ENCODE peak calls at places on chromosome 5, in seven cellular contexts. One of them, this sample, is unnamed.

GRCh38 chr5:64666058-64666457 is 24.2 kb upstream of the SHISAL2B start:
- DNase-seq in epithelial cell of esophagus: peak; percentile 77
- DNase-seq in GM13976: no peak
- DNase-seq in CD8-positive, alpha-beta T cell: no peak
- DNase-seq in lower lobe of right lung: no peak
- DNase-seq in fibroblast of lung: peak; percentile 61
- DNase-seq in astrocyte of the spinal cord: peak; percentile 3
- DNase-seq in this sample: no peak

GRCh38 chr5:81006955-81007636 is 46.9 kb downstream of the RASGRF2 start:
- DNase-seq in epithelial cell of esophagus: no peak
- DNase-seq in GM13976: no peak
- DNase-seq in CD8-positive, alpha-beta T cell: peak; percentile 68
- DNase-seq in lower lobe of right lung: no peak
- DNase-seq in fibroblast of lung: no peak
- DNase-seq in astrocyte of the spinal cord: no peak
- DNase-seq in this sample: no peak

GRCh38 chr5:120734033-120734432 is 269.9 kb downstream of the PRR16 start:
- DNase-seq in epithelial cell of esophagus: no peak
- DNase-seq in GM13976: no peak
- DNase-seq in CD8-positive, alpha-beta T cell: no peak
- DNase-seq in lower lobe of right lung: peak; percentile 24
- DNase-seq in fibroblast of lung: no peak
- DNase-seq in astrocyte of the spinal cord: peak; percentile 34
- DNase-seq in this sample: no peak

GRCh38 chr5:147072591-147072990 is 162.2 kb upstream of the STK32A start:
- DNase-seq in epithelial cell of esophagus: no peak
- DNase-seq in GM13976: no peak
- DNase-seq in CD8-positive, alpha-beta T cell: no peak
- DNase-seq in lower lobe of right lung: no peak
- DNase-seq in fibroblast of lung: no peak
- DNase-seq in astrocyte of the spinal cord: no peak
- DNase-seq in this sample: no peak

GRCh38 chr5:88778736-88779135 is 104.2 kb downstream of the MEF2C start:
- DNase-seq in epithelial cell of esophagus: no peak
- DNase-seq in GM13976: no peak
- DNase-seq in CD8-positive, alpha-beta T cell: no peak
- DNase-seq in lower lobe of right lung: no peak
- DNase-seq in fibroblast of lung: no peak
- DNase-seq in astrocyte of the spinal cord: no peak
- DNase-seq in this sample: no peak

GRCh38 chr5:59483971-59484472 is 409.5 kb downstream of the PDE4D start:
- DNase-seq in epithelial cell of esophagus: peak; percentile 68
- DNase-seq in GM13976: no peak
- DNase-seq in CD8-positive, alpha-beta T cell: no peak
- DNase-seq in lower lobe of right lung: no peak
- DNase-seq in fibroblast of lung: no peak
- DNase-seq in astrocyte of the spinal cord: peak; percentile 41
- DNase-seq in this sample: no peak

GRCh38 chr5:98904786-98905185 is 24.0 kb downstream of the CHD1 start:
- DNase-seq in epithelial cell of esophagus: peak; percentile 76
- DNase-seq in GM13976: no peak
- DNase-seq in CD8-positive, alpha-beta T cell: no peak
- DNase-seq in lower lobe of right lung: no peak
- DNase-seq in fibroblast of lung: peak; percentile 15
- DNase-seq in astrocyte of the spinal cord: peak; percentile 43
- DNase-seq in this sample: no peak

GRCh38 chr5:149639718-149640117 is 58.4 kb downstream of the ARHGEF37 start:
- DNase-seq in epithelial cell of esophagus: no peak
- DNase-seq in GM13976: no peak
- DNase-seq in CD8-positive, alpha-beta T cell: no peak
- DNase-seq in lower lobe of right lung: no peak
- DNase-seq in fibroblast of lung: no peak
- DNase-seq in astrocyte of the spinal cord: no peak
- DNase-seq in this sample: no peak

GRCh38 chr5:171721469-171721868 is 64.1 kb upstream of the SMIM23 start:
- DNase-seq in epithelial cell of esophagus: no peak
- DNase-seq in GM13976: no peak
- DNase-seq in CD8-positive, alpha-beta T cell: no peak
- DNase-seq in lower lobe of right lung: no peak
- DNase-seq in fibroblast of lung: no peak
- DNase-seq in astrocyte of the spinal cord: no peak
- DNase-seq in this sample: no peak

GRCh38 chr5:118557103-118557805 is 431.1 kb downstream of the DTWD2 start:
- DNase-seq in epithelial cell of esophagus: no peak
- DNase-seq in GM13976: no peak
- DNase-seq in CD8-positive, alpha-beta T cell: no peak
- DNase-seq in lower lobe of right lung: no peak
- DNase-seq in fibroblast of lung: peak; percentile 78
- DNase-seq in astrocyte of the spinal cord: no peak
- DNase-seq in this sample: no peak

GRCh38 chr5:141844414-141845097 is 33.7 kb downstream of the PCDH1 start:
- DNase-seq in epithelial cell of esophagus: no peak
- DNase-seq in GM13976: no peak
- DNase-seq in CD8-positive, alpha-beta T cell: no peak
- DNase-seq in lower lobe of right lung: no peak
- DNase-seq in fibroblast of lung: no peak
- DNase-seq in astrocyte of the spinal cord: no peak
- DNase-seq in this sample: no peak

GRCh38 chr5:57174128-57174849 is 430 bp downstream of the GPBP1 start:
- DNase-seq in epithelial cell of esophagus: peak; percentile 48
- DNase-seq in GM13976: no peak
- DNase-seq in CD8-positive, alpha-beta T cell: no peak
- DNase-seq in lower lobe of right lung: peak; percentile 64
- DNase-seq in fibroblast of lung: peak; percentile 24
- DNase-seq in astrocyte of the spinal cord: no peak
- DNase-seq in this sample: no peak

GRCh38 chr5:151115272-151115905 is 34.6 kb upstream of the TNIP1 start:
- DNase-seq in epithelial cell of esophagus: peak; percentile 63
- DNase-seq in GM13976: peak; percentile 68
- DNase-seq in CD8-positive, alpha-beta T cell: peak; percentile 82
- DNase-seq in lower lobe of right lung: peak; percentile 82
- DNase-seq in fibroblast of lung: peak; percentile 66
- DNase-seq in astrocyte of the spinal cord: peak; percentile 59
- DNase-seq in this sample: peak; percentile 28

GRCh38 chr5:111133436-111133751 is 41.2 kb downstream of the WDR36 start:
- DNase-seq in epithelial cell of esophagus: no peak
- DNase-seq in GM13976: no peak
- DNase-seq in CD8-positive, alpha-beta T cell: no peak
- DNase-seq in lower lobe of right lung: no peak
- DNase-seq in fibroblast of lung: no peak
- DNase-seq in astrocyte of the spinal cord: no peak
- DNase-seq in this sample: no peak

GRCh38 chr5:91114658-91115057 is 268.5 kb downstream of the ARRDC3 start:
- DNase-seq in epithelial cell of esophagus: no peak
- DNase-seq in GM13976: no peak
- DNase-seq in CD8-positive, alpha-beta T cell: no peak
- DNase-seq in lower lobe of right lung: no peak
- DNase-seq in fibroblast of lung: no peak
- DNase-seq in astrocyte of the spinal cord: no peak
- DNase-seq in this sample: no peak

GRCh38 chr5:106288977-106289376 is 1381.8 kb downstream of the EFNA5 start:
- DNase-seq in epithelial cell of esophagus: peak; percentile 55
- DNase-seq in GM13976: no peak
- DNase-seq in CD8-positive, alpha-beta T cell: no peak
- DNase-seq in lower lobe of right lung: no peak
- DNase-seq in fibroblast of lung: peak; percentile 25
- DNase-seq in astrocyte of the spinal cord: no peak
- DNase-seq in this sample: no peak

GRCh38 chr5:61966991-61967390 is 339.0 kb upstream of the KIF2A start:
- DNase-seq in epithelial cell of esophagus: peak; percentile 39
- DNase-seq in GM13976: no peak
- DNase-seq in CD8-positive, alpha-beta T cell: no peak
- DNase-seq in lower lobe of right lung: no peak
- DNase-seq in fibroblast of lung: no peak
- DNase-seq in astrocyte of the spinal cord: no peak
- DNase-seq in this sample: no peak

GRCh38 chr5:17257705-17258273 is 40.4 kb downstream of the BASP1 start:
- DNase-seq in epithelial cell of esophagus: no peak
- DNase-seq in GM13976: peak; percentile 52
- DNase-seq in CD8-positive, alpha-beta T cell: no peak
- DNase-seq in lower lobe of right lung: no peak
- DNase-seq in fibroblast of lung: no peak
- DNase-seq in astrocyte of the spinal cord: no peak
- DNase-seq in this sample: no peak

GRCh38 chr5:378976-379742 is 57.6 kb downstream of the AHRR start:
- DNase-seq in epithelial cell of esophagus: no peak
- DNase-seq in GM13976: no peak
- DNase-seq in CD8-positive, alpha-beta T cell: peak; percentile 42
- DNase-seq in lower lobe of right lung: no peak
- DNase-seq in fibroblast of lung: no peak
- DNase-seq in astrocyte of the spinal cord: peak; percentile 48
- DNase-seq in this sample: no peak

GRCh38 chr5:161105563-161105962 is 253.6 kb upstream of the ATP10B start:
- DNase-seq in epithelial cell of esophagus: no peak
- DNase-seq in GM13976: no peak
- DNase-seq in CD8-positive, alpha-beta T cell: no peak
- DNase-seq in lower lobe of right lung: no peak
- DNase-seq in fibroblast of lung: peak; percentile 38
- DNase-seq in astrocyte of the spinal cord: peak; percentile 45
- DNase-seq in this sample: no peak

GRCh38 chr5:112938286-112938685 is 16.3 kb upstream of the REEP5 start:
- DNase-seq in epithelial cell of esophagus: no peak
- DNase-seq in GM13976: no peak
- DNase-seq in CD8-positive, alpha-beta T cell: no peak
- DNase-seq in lower lobe of right lung: no peak
- DNase-seq in fibroblast of lung: no peak
- DNase-seq in astrocyte of the spinal cord: no peak
- DNase-seq in this sample: no peak

GRCh38 chr5:10288600-10289213 is 19.0 kb downstream of the CMBL start:
- DNase-seq in epithelial cell of esophagus: peak; percentile 75
- DNase-seq in GM13976: peak; percentile 58
- DNase-seq in CD8-positive, alpha-beta T cell: peak; percentile 54
- DNase-seq in lower lobe of right lung: peak; percentile 87
- DNase-seq in fibroblast of lung: no peak
- DNase-seq in astrocyte of the spinal cord: no peak
- DNase-seq in this sample: no peak

GRCh38 chr5:178279723-178280438 is 47.3 kb upstream of the PHYKPL start:
- DNase-seq in epithelial cell of esophagus: peak; percentile 39
- DNase-seq in GM13976: peak; percentile 93
- DNase-seq in CD8-positive, alpha-beta T cell: peak; percentile 78
- DNase-seq in lower lobe of right lung: peak; percentile 93
- DNase-seq in fibroblast of lung: peak; percentile 76
- DNase-seq in astrocyte of the spinal cord: peak; percentile 54
- DNase-seq in this sample: peak; percentile 29
- TF ChIP-seq CTCF in epithelial cell of esophagus: peak; percentile 78
- TF ChIP-seq CTCF in GM13976: peak; percentile 95
- TF ChIP-seq CTCF in CD8-positive, alpha-beta T cell: peak; percentile 51
- TF ChIP-seq CTCF in lower lobe of right lung: peak; percentile 96
- TF ChIP-seq CTCF in fibroblast of lung: peak; percentile 81
- TF ChIP-seq CTCF in astrocyte of the spinal cord: peak; percentile 89
- TF ChIP-seq CTCF in this sample: peak; percentile 94

GRCh38 chr5:135172718-135173117 is 138.7 kb upstream of the PITX1 start:
- DNase-seq in epithelial cell of esophagus: no peak
- DNase-seq in GM13976: no peak
- DNase-seq in CD8-positive, alpha-beta T cell: no peak
- DNase-seq in lower lobe of right lung: no peak
- DNase-seq in fibroblast of lung: no peak
- DNase-seq in astrocyte of the spinal cord: no peak
- DNase-seq in this sample: no peak

GRCh38 chr5:135173662-135174290 is 139.7 kb upstream of the PITX1 start:
- DNase-seq in epithelial cell of esophagus: no peak
- DNase-seq in GM13976: no peak
- DNase-seq in CD8-positive, alpha-beta T cell: no peak
- DNase-seq in lower lobe of right lung: no peak
- DNase-seq in fibroblast of lung: no peak
- DNase-seq in astrocyte of the spinal cord: no peak
- DNase-seq in this sample: no peak

GRCh38 chr5:135176991-135177390 is 143.0 kb upstream of the PITX1 start:
- DNase-seq in epithelial cell of esophagus: no peak
- DNase-seq in GM13976: no peak
- DNase-seq in CD8-positive, alpha-beta T cell: no peak
- DNase-seq in lower lobe of right lung: no peak
- DNase-seq in fibroblast of lung: no peak
- DNase-seq in astrocyte of the spinal cord: no peak
- DNase-seq in this sample: no peak

GRCh38 chr5:135177591-135177990 is 143.6 kb upstream of the PITX1 start:
- DNase-seq in epithelial cell of esophagus: no peak
- DNase-seq in GM13976: no peak
- DNase-seq in CD8-positive, alpha-beta T cell: no peak
- DNase-seq in lower lobe of right lung: no peak
- DNase-seq in fibroblast of lung: no peak
- DNase-seq in astrocyte of the spinal cord: no peak
- DNase-seq in this sample: no peak

GRCh38 chr5:135174315-135175096 is 140.5 kb upstream of the PITX1 start:
- DNase-seq in epithelial cell of esophagus: no peak
- DNase-seq in GM13976: no peak
- DNase-seq in CD8-positive, alpha-beta T cell: no peak
- DNase-seq in lower lobe of right lung: no peak
- DNase-seq in fibroblast of lung: no peak
- DNase-seq in astrocyte of the spinal cord: no peak
- DNase-seq in this sample: no peak
- TF ChIP-seq CTCF in epithelial cell of esophagus: no peak
- TF ChIP-seq CTCF in GM13976: no peak
- TF ChIP-seq CTCF in CD8-positive, alpha-beta T cell: no peak
- TF ChIP-seq CTCF in lower lobe of right lung: no peak
- TF ChIP-seq CTCF in fibroblast of lung: no peak
- TF ChIP-seq CTCF in astrocyte of the spinal cord: peak; percentile 19
- TF ChIP-seq CTCF in this sample: no peak

GRCh38 chr5:51159606-51160005 is 223.6 kb upstream of the ISL1 start:
- DNase-seq in epithelial cell of esophagus: no peak
- DNase-seq in GM13976: no peak
- DNase-seq in CD8-positive, alpha-beta T cell: no peak
- DNase-seq in lower lobe of right lung: peak; percentile 29
- DNase-seq in fibroblast of lung: no peak
- DNase-seq in astrocyte of the spinal cord: no peak
- DNase-seq in this sample: no peak

GRCh38 chr5:51162245-51162644 is 221.0 kb upstream of the ISL1 start:
- DNase-seq in epithelial cell of esophagus: no peak
- DNase-seq in GM13976: no peak
- DNase-seq in CD8-positive, alpha-beta T cell: no peak
- DNase-seq in lower lobe of right lung: no peak
- DNase-seq in fibroblast of lung: no peak
- DNase-seq in astrocyte of the spinal cord: no peak
- DNase-seq in this sample: no peak

GRCh38 chr5:51156222-51156621 is 227.0 kb upstream of the ISL1 start:
- DNase-seq in epithelial cell of esophagus: no peak
- DNase-seq in GM13976: no peak
- DNase-seq in CD8-positive, alpha-beta T cell: no peak
- DNase-seq in lower lobe of right lung: no peak
- DNase-seq in fibroblast of lung: no peak
- DNase-seq in astrocyte of the spinal cord: no peak
- DNase-seq in this sample: no peak

GRCh38 chr5:51156838-51157237 is 226.4 kb upstream of the ISL1 start:
- DNase-seq in epithelial cell of esophagus: no peak
- DNase-seq in GM13976: no peak
- DNase-seq in CD8-positive, alpha-beta T cell: no peak
- DNase-seq in lower lobe of right lung: no peak
- DNase-seq in fibroblast of lung: no peak
- DNase-seq in astrocyte of the spinal cord: no peak
- DNase-seq in this sample: no peak

GRCh38 chr5:51159164-51159563 is 224.1 kb upstream of the ISL1 start:
- DNase-seq in epithelial cell of esophagus: no peak
- DNase-seq in GM13976: no peak
- DNase-seq in CD8-positive, alpha-beta T cell: no peak
- DNase-seq in lower lobe of right lung: peak; percentile 27
- DNase-seq in fibroblast of lung: no peak
- DNase-seq in astrocyte of the spinal cord: no peak
- DNase-seq in this sample: no peak
- TF ChIP-seq CTCF in epithelial cell of esophagus: peak; percentile 13
- TF ChIP-seq CTCF in GM13976: no peak
- TF ChIP-seq CTCF in CD8-positive, alpha-beta T cell: no peak
- TF ChIP-seq CTCF in lower lobe of right lung: no peak
- TF ChIP-seq CTCF in fibroblast of lung: no peak
- TF ChIP-seq CTCF in astrocyte of the spinal cord: no peak
- TF ChIP-seq CTCF in this sample: no peak

GRCh38 chr5:38751103-38751502 is 94.7 kb upstream of the OSMR start:
- DNase-seq in epithelial cell of esophagus: no peak
- DNase-seq in GM13976: no peak
- DNase-seq in CD8-positive, alpha-beta T cell: no peak
- DNase-seq in lower lobe of right lung: no peak
- DNase-seq in fibroblast of lung: peak; percentile 33
- DNase-seq in astrocyte of the spinal cord: no peak
- DNase-seq in this sample: no peak
- TF ChIP-seq CTCF in epithelial cell of esophagus: no peak
- TF ChIP-seq CTCF in GM13976: no peak
- TF ChIP-seq CTCF in CD8-positive, alpha-beta T cell: no peak
- TF ChIP-seq CTCF in lower lobe of right lung: no peak
- TF ChIP-seq CTCF in fibroblast of lung: no peak
- TF ChIP-seq CTCF in astrocyte of the spinal cord: peak; percentile 6
- TF ChIP-seq CTCF in this sample: no peak